ENCODE peak calls at places on chromosome 18, in four cellular contexts. I is fibroblast of lung; N is AG04450; J is CD8-positive, alpha-beta T cell. Y is an unnamed sample.

GRCh38 chr18:59024829-59025228 is 114.9 kb upstream of the SEC11C start:
- DNase-seq in N (peak; percentile 33), I (peak; percentile 67), J (no peak), Y (peak; percentile 85)

GRCh38 chr18:24930478-24930877 is 421.5 kb downstream of the ZNF521 start:
- DNase-seq in J (no peak), I (no peak), N (no peak), Y (no peak)

GRCh38 chr18:46842583-46842982 is 74.7 kb downstream of the PIAS2 start:
- DNase-seq in J (no peak), I (no peak), N (no peak), Y (no peak)

GRCh38 chr18:79698668-79699335 is 19.2 kb downstream of the CTDP1 start:
- DNase-seq in J (no peak), N (peak; percentile 18), I (peak; percentile 75), Y (peak; percentile 18)

GRCh38 chr18:22778996-22779395 is 154.1 kb upstream of the RBBP8 start:
- DNase-seq in I (no peak), N (no peak), J (no peak), Y (no peak)

GRCh38 chr18:62967089-62967488 is 251.7 kb downstream of the PHLPP1 start:
- DNase-seq in I (no peak), J (no peak), N (no peak), Y (no peak)

GRCh38 chr18:63182861-63183260 is 136.7 kb downstream of the BCL2 start:
- DNase-seq in J (no peak), N (no peak), I (no peak), Y (no peak)

GRCh38 chr18:51196811-51197660 is 445 bp downstream of the MEX3C start:
- DNase-seq in I (peak; percentile 59), J (peak; percentile 15), N (no peak), Y (peak; percentile 51)

GRCh38 chr18:10826400-10826799 is 300.6 kb downstream of the NAPG start:
- DNase-seq in N (no peak), J (no peak), I (no peak), Y (no peak)

GRCh38 chr18:47930086-47930843 is at the start of gene SMAD2:
- DNase-seq in J (peak; percentile 68), I (peak; percentile 75), N (no peak), Y (peak; percentile 68)

GRCh38 chr18:6396843-6397242 is 17.9 kb downstream of the L3MBTL4 start:
- DNase-seq in N (no peak), I (no peak), J (no peak), Y (no peak)

GRCh38 chr18:52907522-52907921 is 567.5 kb downstream of the DCC start:
- DNase-seq in I (no peak), J (no peak), N (no peak), Y (no peak)

GRCh38 chr18:37871583-37871982 is 306.0 kb upstream of the CELF4 start:
- DNase-seq in N (no peak), I (no peak), J (no peak), Y (no peak)

GRCh38 chr18:46152808-46153617 is 48.8 kb downstream of the HAUS1 start:
- DNase-seq in N (no peak), I (no peak), J (no peak), Y (no peak)

GRCh38 chr18:36501100-36501499 is 203.6 kb downstream of the FHOD3 start:
- DNase-seq in N (no peak), I (no peak), J (no peak), Y (no peak)

GRCh38 chr18:23888880-23889279 is 125.7 kb upstream of the TTC39C start:
- DNase-seq in J (no peak), I (no peak), N (no peak), Y (no peak)

GRCh38 chr18:37249171-37249886 is 316.3 kb downstream of the CELF4 start:
- DNase-seq in I (no peak), N (no peak), J (no peak), Y (no peak)

GRCh38 chr18:12278153-12278764 is 24.1 kb downstream of the CIDEA start:
- DNase-seq in I (no peak), J (no peak), N (no peak), Y (no peak)

GRCh38 chr18:53971331-53971730 is 253.1 kb downstream of the MBD2 start:
- DNase-seq in N (no peak), J (no peak), I (peak; percentile 25), Y (no peak)

GRCh38 chr18:80023173-80023572 is 11.1 kb upstream of the RBFA start:
- DNase-seq in J (no peak), I (no peak), N (no peak), Y (no peak)

GRCh38 chr18:22999212-22999611 is 66.1 kb downstream of the RBBP8 start:
- DNase-seq in I (peak; percentile 79), N (no peak), J (no peak), Y (peak; percentile 2)

GRCh38 chr18:3810271-3810670 is 360.3 kb downstream of the TGIF1 start:
- DNase-seq in I (peak; percentile 22), N (no peak), J (no peak), Y (peak; percentile 36)

GRCh38 chr18:12393998-12394397 is 13.7 kb upstream of the PRELID3A start:
- DNase-seq in I (no peak), N (no peak), J (no peak), Y (no peak)

GRCh38 chr18:9475643-9476580 is 599 bp downstream of the RALBP1 start:
- DNase-seq in N (no peak), J (peak; percentile 37), I (peak; percentile 38), Y (peak; percentile 36)

GRCh38 chr18:48319796-48320638 is 89.2 kb downstream of the ZBTB7C start:
- DNase-seq in J (no peak), N (no peak), I (peak; percentile 67), Y (peak; percentile 16)

GRCh38 chr18:39647627-39648502 is 2082.3 kb upstream of the CELF4 start:
- DNase-seq in I (peak; percentile 93), J (no peak), N (peak; percentile 74), Y (peak; percentile 94)

GRCh38 chr18:31105733-31106132 is 3.5 kb upstream of the DSC2 start:
- DNase-seq in N (no peak), I (no peak), J (no peak), Y (no peak)

GRCh38 chr18:79774111-79774510 is 23.6 kb upstream of the KCNG2 start:
- DNase-seq in N (no peak), I (no peak), J (no peak), Y (no peak)

GRCh38 chr18:36155960-36156757 is 26.5 kb downstream of the ELP2 start:
- DNase-seq in N (no peak), I (peak; percentile 78), J (no peak), Y (peak; percentile 41)

GRCh38 chr18:60358516-60358915 is 14.1 kb downstream of the MC4R start:
- DNase-seq in I (peak; percentile 58), N (peak; percentile 10), J (no peak), Y (peak; percentile 5)

GRCh38 chr18:46720092-46720491 is 36.8 kb downstream of the ST8SIA5 start:
- DNase-seq in I (no peak), J (no peak), N (no peak), Y (no peak)

GRCh38 chr18:47528343-47528742 is 276.9 kb upstream of the SKOR2 start:
- DNase-seq in N (no peak), I (no peak), J (no peak), Y (no peak)

GRCh38 chr18:26543368-26543767 is 5.0 kb downstream of the KCTD1 start:
- DNase-seq in N (no peak), I (no peak), J (no peak), Y (no peak)

GRCh38 chr18:50638623-50639398 is 78.9 kb downstream of the MAPK4 start:
- DNase-seq in I (no peak), N (no peak), J (no peak), Y (no peak)

GRCh38 chr18:58048243-58048642 is 4.2 kb downstream of the NEDD4L start:
- DNase-seq in J (no peak), I (no peak), N (no peak), Y (no peak)

GRCh38 chr18:49819768-49820662 is 6.7 kb upstream of the ACAA2 start:
- DNase-seq in J (peak; percentile 27), I (peak; percentile 46), N (no peak), Y (no peak)

GRCh38 chr18:78659748-78660147 is 319.9 kb upstream of the SALL3 start:
- DNase-seq in J (no peak), N (no peak), I (no peak), Y (no peak)
- TF ChIP-seq CTCF in J (no peak), N (no peak), I (no peak), Y (no peak)

DNA sequence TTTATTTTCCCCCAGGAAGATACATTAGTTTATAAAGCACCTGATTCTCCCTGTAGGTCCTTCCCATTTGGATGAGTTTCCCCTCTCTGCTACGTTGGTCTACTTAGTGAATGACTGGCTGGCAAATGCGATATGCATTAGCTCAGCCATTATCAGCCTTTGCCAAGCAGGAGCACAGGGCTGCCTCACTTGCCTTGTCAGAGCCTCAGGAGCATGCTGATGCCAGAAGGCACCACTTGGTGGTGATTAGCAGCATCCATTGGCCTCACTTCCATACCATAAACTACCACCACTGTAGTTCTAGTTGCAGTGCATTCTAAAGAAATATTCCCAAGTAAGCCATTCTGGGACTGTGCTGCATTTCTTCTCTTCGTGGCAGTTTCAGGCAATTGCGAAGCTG is 442.8 kb upstream of the CHST9 start:
- DNase-seq in I (no peak), J (no peak), N (no peak), Y (no peak)
- TF ChIP-seq CTCF in I (no peak), J (no peak), N (no peak), Y (no peak)

GRCh38 chr18:35138773-35139172 is 97.6 kb downstream of the MAPRE2 start:
- DNase-seq in N (no peak), I (no peak), J (no peak), Y (no peak)
- TF ChIP-seq CTCF in N (no peak), I (no peak), J (no peak), Y (no peak)

GRCh38 chr18:76256897-76257500 is 238.0 kb downstream of the ZNF516 start:
- DNase-seq in J (no peak), N (peak; percentile 30), I (peak; percentile 66), Y (peak; percentile 68)

GRCh38 chr18:76260941-76261472 is 234.0 kb downstream of the ZNF516 start:
- DNase-seq in J (no peak), N (no peak), I (no peak), Y (no peak)

GRCh38 chr18:76258209-76258608 is 236.8 kb downstream of the ZNF516 start:
- DNase-seq in I (peak; percentile 66), N (no peak), J (no peak), Y (peak; percentile 33)

GRCh38 chr18:76259726-76260125 is 235.3 kb downstream of the ZNF516 start:
- DNase-seq in J (no peak), I (no peak), N (no peak), Y (no peak)

DNA sequence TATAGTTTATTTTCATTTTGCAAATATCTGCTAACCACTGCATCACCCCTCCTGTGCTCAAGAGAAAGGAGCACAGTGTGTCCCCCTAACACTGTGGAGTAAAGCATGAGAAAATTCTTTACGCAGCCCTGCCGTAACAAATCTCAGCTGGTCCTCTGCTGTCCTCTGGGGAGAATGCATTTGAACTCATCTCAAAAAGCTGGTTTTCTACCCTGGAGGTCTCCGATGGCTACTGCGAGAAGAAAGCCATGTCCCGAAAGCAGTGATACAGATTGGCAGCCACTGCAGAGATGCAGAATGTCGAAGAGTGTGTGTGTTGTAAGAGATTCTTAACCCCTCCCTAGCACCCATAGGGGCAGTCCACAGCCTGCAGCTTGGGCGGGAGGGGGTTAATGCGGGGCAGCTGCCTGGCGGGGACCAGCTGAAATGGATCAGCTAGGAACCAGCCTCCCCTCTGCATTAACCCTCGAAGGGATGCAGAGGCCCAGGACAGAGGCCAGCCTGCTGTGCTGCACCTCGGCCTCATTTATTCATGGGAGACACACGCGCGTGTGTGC is 236.0 kb downstream of the ZNF516 start:
- DNase-seq in I (no peak), J (no peak), N (no peak), Y (no peak)
- TF ChIP-seq CTCF in I (no peak), J (no peak), N (peak; percentile 17), Y (no peak)

Y was measured in fibroblast of mammary gland.